ENCODE peak calls at places on chromosomes 6 and 20, in four cellular contexts. B is H9, X is pancreas, Z is right lobe of liver. U is an unnamed sample.

GRCh38 chr20:50187403-50188051 is 3.1 kb upstream of the CEBPB start:
- DNase-seq in X (no peak), B (no peak), Z (peak; percentile 90), U (no peak)

GRCh38 chr6:44257753-44258324 is 511 bp upstream of the SLC35B2 start:
- DNase-seq in Z (no peak), X (no peak), B (no peak), U (no peak)

GRCh38 chr20:21027569-21027968 is 78.6 kb downstream of the LINC00237 start:
- DNase-seq in X (no peak), B (peak; percentile 83), Z (no peak), U (no peak)

GRCh38 chr6:7058250-7058923 is 49.4 kb upstream of the RREB1 start:
- DNase-seq in B (no peak), Z (peak; percentile 59), X (peak; percentile 45), U (no peak)

GRCh38 chr20:1935696-1936366 is 40.6 kb downstream of the SIRPA start:
- DNase-seq in Z (peak; percentile 91), B (no peak), X (peak; percentile 51), U (no peak)

GRCh38 chr6:11493979-11494378 is 43.6 kb upstream of the TMEM170B start:
- DNase-seq in X (no peak), B (no peak), Z (no peak), U (no peak)

GRCh38 chr6:37074053-37074827 is 68.8 kb downstream of the FGD2 start:
- DNase-seq in X (no peak), B (no peak), Z (no peak), U (no peak)

GRCh38 chr6:72371473-72371872 is 250.4 kb upstream of the KCNQ5 start:
- DNase-seq in X (no peak), B (no peak), Z (no peak), U (no peak)

GRCh38 chr6:111265842-111266241 is 178.5 kb downstream of the SLC16A10 start:
- DNase-seq in B (no peak), X (no peak), Z (no peak), U (no peak)

GRCh38 chr6:110681543-110682459 is 133.5 kb downstream of the CDK19 start:
- DNase-seq in B (no peak), Z (no peak), X (no peak), U (no peak)

GRCh38 chr6:165636415-165637048 is 26.5 kb downstream of the PDE10A start:
- DNase-seq in Z (no peak), B (peak; percentile 42), X (no peak), U (no peak)

GRCh38 chr6:2037230-2037926 is 208.0 kb downstream of the GMDS start:
- DNase-seq in X (no peak), Z (no peak), B (no peak), U (no peak)

GRCh38 chr6:7262037-7262461 is 51.0 kb downstream of the SSR1 start:
- DNase-seq in Z (peak; percentile 58), X (peak; percentile 49), B (peak; percentile 97), U (no peak)

GRCh38 chr20:24963672-24964517 is 14.8 kb downstream of the CST7 start:
- DNase-seq in X (no peak), Z (no peak), B (peak; percentile 9), U (no peak)

GRCh38 chr20:25705830-25706351 is 9.2 kb upstream of the ZNF337 start:
- DNase-seq in X (no peak), B (no peak), Z (no peak), U (no peak)

GRCh38 chr6:65646494-65647035 is 60.5 kb downstream of the EYS start:
- DNase-seq in B (no peak), X (no peak), Z (no peak), U (no peak)

GRCh38 chr6:7047966-7048365 is 59.8 kb upstream of the RREB1 start:
- DNase-seq in B (no peak), X (no peak), Z (no peak), U (no peak)

GRCh38 chr6:13404115-13404891 is 76.0 kb upstream of the TBC1D7 start:
- DNase-seq in B (no peak), X (no peak), Z (no peak), U (no peak)

GRCh38 chr6:135163440-135163738 is 17.7 kb upstream of the MYB start:
- DNase-seq in X (no peak), B (no peak), Z (no peak), U (peak; percentile 75)

GRCh38 chr6:152094992-152095592 is 287.6 kb downstream of the ESR1 start:
- DNase-seq in X (peak; percentile 11), Z (no peak), B (peak; percentile 45), U (no peak)

GRCh38 chr6:152099816-152100618 is 292.5 kb downstream of the ESR1 start:
- DNase-seq in Z (no peak), X (no peak), B (no peak), U (no peak)

GRCh38 chr6:152094276-152094675 is 286.8 kb downstream of the ESR1 start:
- DNase-seq in X (no peak), Z (no peak), B (no peak), U (no peak)

GRCh38 chr6:152098683-152099082 is 291.2 kb downstream of the ESR1 start:
- DNase-seq in X (no peak), Z (no peak), B (no peak), U (no peak)

GRCh38 chr6:152096863-152097496 is 289.5 kb downstream of the ESR1 start:
- DNase-seq in X (no peak), Z (no peak), B (no peak), U (no peak)
- H3K27ac ChIP-seq in X (no peak overlapping the region), Z (no peak overlapping the region), B (no peak overlapping the region), U (no peak overlapping the region)

GRCh38 chr6:14922306-14922705 is 323.6 kb upstream of the JARID2 start:
- DNase-seq in B (peak; percentile 55), Z (no peak), X (no peak), U (no peak)
- H3K4me1 ChIP-seq in B (peaks cover 10% of the 10 kb centered on the region), Z (peaks cover 15% of the 10 kb centered on the region), X (no peaks in the 10 kb centered on the region), U (no peaks in the 10 kb centered on the region)

GRCh38 chr20:43983904-43984361 is 69.3 kb downstream of the TOX2 start:
- DNase-seq in Z (no peak), B (no peak), X (no peak), U (no peak)

GRCh38 chr20:43985608-43986316 is 71.1 kb downstream of the TOX2 start:
- DNase-seq in B (no peak), Z (no peak), X (no peak), U (no peak)

GRCh38 chr20:43984587-43984986 is 69.9 kb downstream of the TOX2 start:
- DNase-seq in Z (no peak), B (no peak), X (no peak), U (no peak)

GRCh38 chr20:43983359-43983758 is 68.7 kb downstream of the TOX2 start:
- DNase-seq in B (peak; percentile 50), X (no peak), Z (no peak), U (no peak)

GRCh38 chr20:43985121-43985520 is 70.5 kb downstream of the TOX2 start:
- DNase-seq in B (no peak), Z (no peak), X (no peak), U (no peak)
- H3K27ac ChIP-seq in B (no peak overlapping the region), Z (no peak overlapping the region), X (no peak overlapping the region), U (no peak overlapping the region)

GRCh38 chr6:43019152-43019551 is 2.3 kb upstream of the RRP36 start:
- DNase-seq in Z (no peak), X (no peak), B (no peak), U (no peak)
- H3K4me1 ChIP-seq in Z (peaks cover 24% of the 10 kb centered on the region), X (peaks cover 31% of the 10 kb centered on the region), B (no peaks in the 10 kb centered on the region), U (peaks cover 23% of the 10 kb centered on the region)

GRCh38 chr6:24382220-24382540 is 20.6 kb upstream of the MRS2 start:
- DNase-seq in Z (no peak), X (no peak), B (no peak), U (no peak)

GRCh38 chr6:24381476-24382219 is 21.1 kb upstream of the MRS2 start:
- DNase-seq in X (no peak), B (no peak), Z (no peak), U (no peak)

GRCh38 chr6:24387818-24388217 is 14.9 kb upstream of the MRS2 start:
- DNase-seq in B (no peak), X (no peak), Z (no peak), U (no peak)

GRCh38 chr6:24391208-24391607 is 11.5 kb upstream of the MRS2 start:
- DNase-seq in X (no peak), B (no peak), Z (no peak), U (no peak)

DNA sequence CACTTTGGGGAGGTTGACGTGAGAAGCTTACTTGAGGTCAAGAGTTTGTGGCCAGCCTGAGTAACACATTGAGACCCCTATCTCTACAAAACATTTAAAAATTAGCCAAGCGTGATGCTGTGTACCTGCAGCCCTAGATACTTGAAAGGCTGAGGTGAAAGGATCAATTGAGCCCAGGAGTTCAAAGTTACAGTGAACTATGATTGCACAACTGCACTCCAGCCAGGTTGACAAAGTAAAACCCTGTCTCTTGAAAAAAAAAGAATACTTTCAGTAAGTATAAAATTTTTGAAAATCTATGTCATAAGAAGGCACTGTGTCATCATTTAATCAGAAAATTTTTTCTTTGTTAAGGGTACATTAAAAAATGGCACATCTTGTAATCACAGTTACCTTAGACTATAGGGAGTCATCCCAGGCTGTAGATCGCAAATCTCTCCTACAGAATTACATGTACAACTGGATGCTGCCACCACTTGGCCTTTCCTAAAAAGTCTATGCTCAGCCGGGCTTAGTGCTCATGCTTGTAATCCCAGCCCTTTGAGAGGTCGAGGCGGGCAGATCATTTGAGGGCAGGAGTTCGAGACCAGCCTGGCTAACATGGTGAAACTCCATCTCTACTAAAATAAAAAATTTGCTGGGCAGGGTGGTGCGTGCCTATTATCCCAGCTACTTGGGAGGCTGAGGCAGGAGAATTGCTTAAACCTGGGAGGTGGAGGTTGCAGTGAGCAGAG is 17.0 kb upstream of the MRS2 start:
- DNase-seq in Z (no peak), X (no peak), B (no peak), U (no peak)
- H3K27ac ChIP-seq in Z (peak overlapping the region; percentile 45), X (no peak overlapping the region), B (no peak overlapping the region), U (no peak overlapping the region)